ENCODE peak calls at places on chromosomes 4 and X, in six cellular contexts. G is H9, K is neuronal stem cell, V is IMR-90, S is H1, N is mesendoderm. L is an unnamed sample.

GRCh38 chr4:25258980-25259578 is 25.2 kb downstream of the PI4K2B start:
- DNase-seq in G (no peak), K (no peak), V (peak), S (no peak), N (peak), L (peak)

GRCh38 chr4:141524116-141524515 is 112.3 kb upstream of the IL15 start:
- DNase-seq in G (no peak), K (no peak), V (peak), S (no peak), N (no peak), L (peak)

GRCh38 chr4:158903472-158904043 is 134.7 kb downstream of the FNIP2 start:
- DNase-seq in G (no peak), K (no peak), V (no peak), S (no peak), N (no peak), L (no peak)

GRCh38 chrX:47366051-47366722 is 4.2 kb upstream of the ZNF157 start:
- DNase-seq in G (peak), K (peak), V (peak), S (peak), N (peak), L (peak)

GRCh38 chrX:153507484-153508178 is 9.8 kb upstream of the ATP2B3 start:
- DNase-seq in G (peak), K (peak), V (peak), S (peak), N (peak), L (peak)

GRCh38 chr4:18593297-18594002 is 571.9 kb upstream of the LCORL start:
- DNase-seq in G (peak), K (peak), V (peak), S (peak), N (peak), L (peak)

GRCh38 chrX:85988353-85988752 is 59.0 kb downstream of the CHM start:
- DNase-seq in G (no peak), K (no peak), V (no peak), S (no peak), N (no peak), L (no peak)

GRCh38 chr4:165326831-165327210 is 648 bp upstream of the MSMO1 start:
- DNase-seq in G (peak), K (no peak), V (peak), S (no peak), N (peak), L (no peak)

GRCh38 chr4:114879916-114880315 is 233.5 kb downstream of the NDST4 start:
- DNase-seq in G (no peak), K (no peak), V (no peak), S (no peak), N (no peak), L (no peak)
- H3K27ac ChIP-seq in G (no peak), K (no peak), V (no peak), S (no peak), N (no peak), L (no peak)

DNA sequence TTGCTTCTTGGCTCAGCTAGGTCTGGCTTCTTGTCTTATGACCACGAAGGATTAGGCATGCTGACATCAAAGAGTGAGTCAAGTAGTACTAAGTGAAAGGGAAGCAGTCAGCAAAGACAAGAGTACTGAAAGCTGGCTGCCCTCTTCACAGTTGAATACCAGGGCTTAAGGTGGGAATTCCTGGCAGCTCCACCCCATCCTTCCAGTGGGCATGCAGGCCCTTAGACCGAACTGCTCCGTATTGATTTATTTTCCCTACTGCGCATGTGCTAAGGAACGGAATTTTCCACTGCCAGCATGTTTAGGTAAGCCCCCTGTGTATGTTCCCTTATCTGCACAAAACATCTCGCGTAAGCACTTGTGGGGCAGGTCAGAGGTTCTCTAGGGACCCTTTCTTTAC is 2320.1 kb downstream of the ARAP2 start:
- DNase-seq in G (peak), K (peak), V (peak), S (no peak), N (peak), L (peak)
- H2BK15ac ChIP-seq in G (no peak), K (no peak), V (no peak), S (no peak), N (no peak), L (peak)

DNA sequence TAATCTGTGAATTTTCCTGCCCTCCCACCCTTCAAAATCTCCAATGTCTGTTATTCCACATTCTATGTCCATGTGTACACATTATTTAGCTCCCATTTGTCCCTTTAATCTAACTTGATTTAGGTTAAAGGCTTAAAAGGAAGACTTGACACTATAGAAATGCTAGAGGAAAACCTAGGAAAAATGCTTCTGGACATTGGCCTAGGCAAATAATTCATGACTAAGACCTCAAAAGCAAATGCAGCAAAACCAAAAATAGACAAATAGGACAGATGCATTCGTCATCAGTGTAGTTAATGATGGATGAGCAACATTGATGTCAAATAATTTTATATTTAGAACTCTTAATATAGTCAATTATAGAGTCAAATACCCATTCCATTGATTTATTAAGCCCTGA is 36.9 kb downstream of the INTU start:
- DNase-seq in G (no peak), K (no peak), V (no peak), S (no peak), N (no peak), L (no peak)
- H3K27ac ChIP-seq in G (no peak), K (no peak), V (no peak), S (no peak), N (no peak), L (no peak)

DNA sequence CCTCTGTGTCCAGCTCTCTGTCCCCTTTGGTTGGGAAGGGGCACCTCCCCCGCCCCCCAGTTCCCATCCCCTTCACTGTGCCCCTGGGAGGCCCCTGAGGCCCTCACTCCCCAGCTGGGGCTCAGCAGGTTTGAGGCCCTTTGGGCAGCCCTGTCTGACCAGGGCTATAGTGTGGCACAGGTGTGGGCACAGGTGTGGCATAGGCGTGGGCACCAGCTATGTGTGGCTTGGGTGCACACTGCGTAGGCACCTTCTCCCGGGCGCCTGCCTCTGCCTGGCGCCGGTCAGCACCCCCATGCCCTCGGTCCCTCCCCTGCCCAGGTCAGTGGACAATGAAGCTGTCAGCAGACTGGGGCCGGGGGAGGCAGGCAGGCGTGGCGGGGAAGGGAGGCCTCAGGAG is 7.5 kb upstream of the FGFR3 start:
- DNase-seq in G (no peak), K (no peak), V (no peak), S (no peak), N (no peak), L (no peak)
- H2BK15ac ChIP-seq in G (no peak), K (peak), V (no peak), S (no peak), N (no peak), L (no peak)

L was measured in mesenchymal stem cell.